ENCODE peak calls at places on chromosomes 6 and 20, in nine cellular contexts. One of them, this sample, is unnamed.

GRCh38 chr6:169174516-169175359 is 78.9 kb downstream of the THBS2 start:
- DNase-seq in aorta: no peak
- DNase-seq in lower lobe of right lung: no peak
- DNase-seq in heart left ventricle: no peak
- DNase-seq in CD8-positive, alpha-beta T cell: no peak
- DNase-seq in HCT116: no peak
- DNase-seq in stomach: no peak
- DNase-seq in heart right ventricle: no peak
- DNase-seq in BJ: no peak
- DNase-seq in this sample: no peak

GRCh38 chr6:14729186-14729871 is 516.5 kb upstream of the JARID2 start:
- DNase-seq in aorta: no peak
- DNase-seq in lower lobe of right lung: no peak
- DNase-seq in heart left ventricle: no peak
- DNase-seq in CD8-positive, alpha-beta T cell: no peak
- DNase-seq in HCT116: no peak
- DNase-seq in stomach: no peak
- DNase-seq in heart right ventricle: no peak
- DNase-seq in BJ: no peak
- DNase-seq in this sample: no peak

GRCh38 chr20:50513169-50514034 is 3.2 kb downstream of the PTPN1 start:
- DNase-seq in aorta: no peak
- DNase-seq in lower lobe of right lung: no peak
- DNase-seq in heart left ventricle: no peak
- DNase-seq in CD8-positive, alpha-beta T cell: no peak
- DNase-seq in HCT116: no peak
- DNase-seq in stomach: no peak
- DNase-seq in heart right ventricle: no peak
- DNase-seq in BJ: no peak
- DNase-seq in this sample: no peak

GRCh38 chr6:134574491-134574890 is 256.6 kb upstream of the SGK1 start:
- DNase-seq in aorta: no peak
- DNase-seq in lower lobe of right lung: no peak
- DNase-seq in heart left ventricle: no peak
- DNase-seq in CD8-positive, alpha-beta T cell: no peak
- DNase-seq in HCT116: no peak
- DNase-seq in stomach: no peak
- DNase-seq in heart right ventricle: no peak
- DNase-seq in BJ: no peak
- DNase-seq in this sample: no peak

GRCh38 chr6:7145269-7146078 is 37.7 kb downstream of the RREB1 start:
- DNase-seq in aorta: no peak
- DNase-seq in lower lobe of right lung: no peak
- DNase-seq in heart left ventricle: no peak
- DNase-seq in CD8-positive, alpha-beta T cell: no peak
- DNase-seq in HCT116: no peak
- DNase-seq in stomach: peak; percentile 56
- DNase-seq in heart right ventricle: no peak
- DNase-seq in BJ: no peak
- DNase-seq in this sample: no peak

GRCh38 chr6:110414669-110415296 is 592 bp downstream of the DDO start:
- DNase-seq in aorta: no peak
- DNase-seq in lower lobe of right lung: peak; percentile 66
- DNase-seq in heart left ventricle: no peak
- DNase-seq in CD8-positive, alpha-beta T cell: no peak
- DNase-seq in HCT116: no peak
- DNase-seq in stomach: no peak
- DNase-seq in heart right ventricle: peak; percentile 29
- DNase-seq in BJ: no peak
- DNase-seq in this sample: no peak

GRCh38 chr6:73792738-73793137 is 96.7 kb downstream of the CD109 start:
- DNase-seq in aorta: no peak
- DNase-seq in lower lobe of right lung: no peak
- DNase-seq in heart left ventricle: no peak
- DNase-seq in CD8-positive, alpha-beta T cell: no peak
- DNase-seq in HCT116: no peak
- DNase-seq in stomach: no peak
- DNase-seq in heart right ventricle: no peak
- DNase-seq in BJ: no peak
- DNase-seq in this sample: no peak

GRCh38 chr6:146315321-146316254 is 228.0 kb upstream of the RAB32 start:
- DNase-seq in aorta: no peak
- DNase-seq in lower lobe of right lung: no peak
- DNase-seq in heart left ventricle: no peak
- DNase-seq in CD8-positive, alpha-beta T cell: no peak
- DNase-seq in HCT116: no peak
- DNase-seq in stomach: no peak
- DNase-seq in heart right ventricle: no peak
- DNase-seq in BJ: no peak
- DNase-seq in this sample: no peak

GRCh38 chr6:169789944-169790927 is 38.8 kb downstream of the ERMARD start:
- DNase-seq in aorta: peak; percentile 92
- DNase-seq in lower lobe of right lung: peak; percentile 80
- DNase-seq in heart left ventricle: peak; percentile 71
- DNase-seq in CD8-positive, alpha-beta T cell: peak; percentile 57
- DNase-seq in HCT116: peak; percentile 35
- DNase-seq in stomach: peak; percentile 75
- DNase-seq in heart right ventricle: peak; percentile 55
- DNase-seq in BJ: peak; percentile 21
- DNase-seq in this sample: no peak

GRCh38 chr6:159203304-159204005 is 34.3 kb downstream of the FNDC1 start:
- DNase-seq in aorta: no peak
- DNase-seq in lower lobe of right lung: no peak
- DNase-seq in heart left ventricle: no peak
- DNase-seq in CD8-positive, alpha-beta T cell: no peak
- DNase-seq in HCT116: no peak
- DNase-seq in stomach: no peak
- DNase-seq in heart right ventricle: no peak
- DNase-seq in BJ: peak; percentile 72
- DNase-seq in this sample: no peak

GRCh38 chr6:157978021-157978783 is 3.5 kb upstream of the SYNJ2 start:
- DNase-seq in aorta: no peak
- DNase-seq in lower lobe of right lung: no peak
- DNase-seq in heart left ventricle: no peak
- DNase-seq in CD8-positive, alpha-beta T cell: no peak
- DNase-seq in HCT116: no peak
- DNase-seq in stomach: no peak
- DNase-seq in heart right ventricle: no peak
- DNase-seq in BJ: no peak
- DNase-seq in this sample: no peak

GRCh38 chr6:38730136-38730862 is 15.2 kb downstream of the DNAH8 start:
- DNase-seq in aorta: no peak
- DNase-seq in lower lobe of right lung: no peak
- DNase-seq in heart left ventricle: no peak
- DNase-seq in CD8-positive, alpha-beta T cell: no peak
- DNase-seq in HCT116: no peak
- DNase-seq in stomach: no peak
- DNase-seq in heart right ventricle: no peak
- DNase-seq in BJ: no peak
- DNase-seq in this sample: no peak

GRCh38 chr6:101392561-101393230 is 812 bp upstream of the GRIK2 start:
- DNase-seq in aorta: no peak
- DNase-seq in lower lobe of right lung: no peak
- DNase-seq in heart left ventricle: no peak
- DNase-seq in CD8-positive, alpha-beta T cell: no peak
- DNase-seq in HCT116: no peak
- DNase-seq in stomach: no peak
- DNase-seq in heart right ventricle: no peak
- DNase-seq in BJ: no peak
- DNase-seq in this sample: no peak

GRCh38 chr6:101396552-101397173 is 3.2 kb downstream of the GRIK2 start:
- DNase-seq in aorta: peak; percentile 83
- DNase-seq in lower lobe of right lung: no peak
- DNase-seq in heart left ventricle: peak; percentile 54
- DNase-seq in CD8-positive, alpha-beta T cell: no peak
- DNase-seq in HCT116: no peak
- DNase-seq in stomach: peak; percentile 59
- DNase-seq in heart right ventricle: peak; percentile 52
- DNase-seq in BJ: no peak
- DNase-seq in this sample: no peak

GRCh38 chr6:101397199-101397598 is 3.7 kb downstream of the GRIK2 start:
- DNase-seq in aorta: no peak
- DNase-seq in lower lobe of right lung: no peak
- DNase-seq in heart left ventricle: no peak
- DNase-seq in CD8-positive, alpha-beta T cell: no peak
- DNase-seq in HCT116: no peak
- DNase-seq in stomach: no peak
- DNase-seq in heart right ventricle: no peak
- DNase-seq in BJ: no peak
- DNase-seq in this sample: no peak

GRCh38 chr6:101393291-101394251 is at the start of gene GRIK2:
- DNase-seq in aorta: peak; percentile 75
- DNase-seq in lower lobe of right lung: no peak
- DNase-seq in heart left ventricle: no peak
- DNase-seq in CD8-positive, alpha-beta T cell: no peak
- DNase-seq in HCT116: no peak
- DNase-seq in stomach: no peak
- DNase-seq in heart right ventricle: no peak
- DNase-seq in BJ: no peak
- DNase-seq in this sample: peak; percentile 47

GRCh38 chr6:101395345-101395744 is 1.8 kb downstream of the GRIK2 start:
- DNase-seq in aorta: no peak
- DNase-seq in lower lobe of right lung: no peak
- DNase-seq in heart left ventricle: no peak
- DNase-seq in CD8-positive, alpha-beta T cell: no peak
- DNase-seq in HCT116: no peak
- DNase-seq in stomach: no peak
- DNase-seq in heart right ventricle: no peak
- DNase-seq in BJ: no peak
- DNase-seq in this sample: no peak
- H3K27me3 ChIP-seq in aorta: peaks cover 3% of the 10 kb centered on the region
- H3K27me3 ChIP-seq in lower lobe of right lung: peaks cover 72% of the 10 kb centered on the region
- H3K27me3 ChIP-seq in heart left ventricle: peaks cover 76% of the 10 kb centered on the region
- H3K27me3 ChIP-seq in CD8-positive, alpha-beta T cell: no peaks in the 10 kb centered on the region
- H3K27me3 ChIP-seq in HCT116: peaks cover 6% of the 10 kb centered on the region
- H3K27me3 ChIP-seq in stomach: peaks cover 85% of the 10 kb centered on the region
- H3K27me3 ChIP-seq in heart right ventricle: peaks cover 68% of the 10 kb centered on the region
- H3K27me3 ChIP-seq in BJ: no peaks in the 10 kb centered on the region
- H3K27me3 ChIP-seq in this sample: peaks cover 35% of the 10 kb centered on the region

DNA sequence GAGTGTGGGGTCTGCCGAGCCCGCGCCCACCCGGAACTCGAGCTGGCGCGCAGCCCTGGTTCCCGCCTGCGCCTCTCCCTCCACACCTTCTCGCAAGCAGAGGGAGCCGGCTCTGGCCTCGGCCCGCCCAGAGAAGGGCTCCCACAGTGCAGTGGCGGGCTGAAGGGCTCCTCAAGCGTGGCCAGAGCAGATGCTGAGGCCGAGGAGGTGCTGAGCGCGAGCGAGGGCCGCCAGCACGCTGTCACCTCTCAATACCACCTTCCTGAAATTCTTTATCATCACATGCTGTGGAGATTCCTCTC is 58.3 kb downstream of the BAK1 start:
- DNase-seq in aorta: no peak
- DNase-seq in lower lobe of right lung: no peak
- DNase-seq in heart left ventricle: no peak
- DNase-seq in CD8-positive, alpha-beta T cell: no peak
- DNase-seq in HCT116: no peak
- DNase-seq in stomach: no peak
- DNase-seq in heart right ventricle: no peak
- DNase-seq in BJ: no peak
- DNase-seq in this sample: no peak
- H3K27me3 ChIP-seq in aorta: no peaks in the 10 kb centered on the region
- H3K27me3 ChIP-seq in lower lobe of right lung: no peaks in the 10 kb centered on the region
- H3K27me3 ChIP-seq in heart left ventricle: no peaks in the 10 kb centered on the region
- H3K27me3 ChIP-seq in CD8-positive, alpha-beta T cell: no peaks in the 10 kb centered on the region
- H3K27me3 ChIP-seq in HCT116: no peaks in the 10 kb centered on the region
- H3K27me3 ChIP-seq in stomach: peaks cover 4% of the 10 kb centered on the region
- H3K27me3 ChIP-seq in heart right ventricle: no peaks in the 10 kb centered on the region
- H3K27me3 ChIP-seq in BJ: no peaks in the 10 kb centered on the region
- H3K27me3 ChIP-seq in this sample: no peaks in the 10 kb centered on the region

GRCh38 chr20:6814945-6815344 is 47.5 kb downstream of the BMP2 start:
- DNase-seq in aorta: no peak
- DNase-seq in lower lobe of right lung: no peak
- DNase-seq in heart left ventricle: no peak
- DNase-seq in CD8-positive, alpha-beta T cell: no peak
- DNase-seq in HCT116: no peak
- DNase-seq in stomach: no peak
- DNase-seq in heart right ventricle: no peak
- DNase-seq in BJ: no peak
- DNase-seq in this sample: no peak

GRCh38 chr20:6819599-6819998 is 52.1 kb downstream of the BMP2 start:
- DNase-seq in aorta: no peak
- DNase-seq in lower lobe of right lung: no peak
- DNase-seq in heart left ventricle: no peak
- DNase-seq in CD8-positive, alpha-beta T cell: no peak
- DNase-seq in HCT116: no peak
- DNase-seq in stomach: no peak
- DNase-seq in heart right ventricle: no peak
- DNase-seq in BJ: no peak
- DNase-seq in this sample: no peak

GRCh38 chr20:6812530-6812929 is 45.0 kb downstream of the BMP2 start:
- DNase-seq in aorta: no peak
- DNase-seq in lower lobe of right lung: no peak
- DNase-seq in heart left ventricle: no peak
- DNase-seq in CD8-positive, alpha-beta T cell: no peak
- DNase-seq in HCT116: no peak
- DNase-seq in stomach: no peak
- DNase-seq in heart right ventricle: no peak
- DNase-seq in BJ: no peak
- DNase-seq in this sample: no peak

DNA sequence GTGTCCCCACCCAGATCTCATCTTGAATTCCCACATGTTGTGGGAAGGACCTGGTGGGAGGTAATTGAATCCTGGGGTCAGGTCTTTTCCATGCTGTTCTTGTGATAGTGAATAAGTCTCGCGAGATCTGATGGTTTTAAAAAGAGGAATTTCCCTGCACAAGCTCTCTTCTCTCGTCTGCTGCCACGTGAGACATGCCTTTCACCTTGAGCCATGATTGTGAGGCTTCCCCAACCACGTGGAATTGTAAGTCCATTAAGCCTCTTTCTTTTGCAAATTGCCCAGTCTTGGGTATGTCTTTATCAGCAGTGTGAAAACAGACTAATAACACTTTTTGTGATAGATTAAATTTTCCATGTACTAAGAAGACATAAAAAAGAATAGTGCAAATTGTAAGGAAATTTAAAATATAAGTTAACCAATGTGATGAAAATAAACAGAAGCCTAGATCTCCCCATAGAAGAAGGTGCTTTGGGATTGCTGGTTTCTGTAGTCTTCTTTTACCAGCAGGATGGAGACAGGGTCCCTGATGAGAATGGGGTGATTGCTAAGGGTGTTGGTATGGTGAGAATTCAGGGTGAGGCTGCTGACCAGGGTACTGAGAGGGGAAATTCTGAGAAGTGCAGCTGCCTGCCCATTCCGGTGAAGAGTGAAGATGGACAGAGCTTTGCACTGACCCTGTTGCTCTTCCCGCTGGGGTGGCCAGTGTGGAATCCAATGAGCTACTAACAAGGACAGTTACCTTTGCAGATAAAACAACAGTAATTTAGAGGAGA is 50.7 kb downstream of the BMP2 start:
- DNase-seq in aorta: no peak
- DNase-seq in lower lobe of right lung: no peak
- DNase-seq in heart left ventricle: no peak
- DNase-seq in CD8-positive, alpha-beta T cell: no peak
- DNase-seq in HCT116: no peak
- DNase-seq in stomach: no peak
- DNase-seq in heart right ventricle: no peak
- DNase-seq in BJ: no peak
- DNase-seq in this sample: no peak
- H3K27me3 ChIP-seq in aorta: no peaks in the 10 kb centered on the region
- H3K27me3 ChIP-seq in lower lobe of right lung: no peaks in the 10 kb centered on the region
- H3K27me3 ChIP-seq in heart left ventricle: peaks cover 12% of the 10 kb centered on the region
- H3K27me3 ChIP-seq in CD8-positive, alpha-beta T cell: no peaks in the 10 kb centered on the region
- H3K27me3 ChIP-seq in HCT116: no peaks in the 10 kb centered on the region
- H3K27me3 ChIP-seq in stomach: no peaks in the 10 kb centered on the region
- H3K27me3 ChIP-seq in heart right ventricle: peaks cover 7% of the 10 kb centered on the region
- H3K27me3 ChIP-seq in BJ: no peaks in the 10 kb centered on the region
- H3K27me3 ChIP-seq in this sample: no peaks in the 10 kb centered on the region

GRCh38 chr20:57568088-57568896 is 7.4 kb downstream of the PCK1 start:
- DNase-seq in aorta: peak; percentile 57
- DNase-seq in lower lobe of right lung: no peak
- DNase-seq in heart left ventricle: no peak
- DNase-seq in CD8-positive, alpha-beta T cell: no peak
- DNase-seq in HCT116: no peak
- DNase-seq in stomach: no peak
- DNase-seq in heart right ventricle: no peak
- DNase-seq in BJ: no peak
- DNase-seq in this sample: peak; percentile 78
- H3K27me3 ChIP-seq in aorta: no peaks in the 10 kb centered on the region
- H3K27me3 ChIP-seq in lower lobe of right lung: no peaks in the 10 kb centered on the region
- H3K27me3 ChIP-seq in heart left ventricle: peaks cover 39% of the 10 kb centered on the region
- H3K27me3 ChIP-seq in CD8-positive, alpha-beta T cell: peaks cover 4% of the 10 kb centered on the region
- H3K27me3 ChIP-seq in HCT116: peaks cover 30% of the 10 kb centered on the region
- H3K27me3 ChIP-seq in stomach: peaks cover 30% of the 10 kb centered on the region
- H3K27me3 ChIP-seq in heart right ventricle: peaks cover 23% of the 10 kb centered on the region
- H3K27me3 ChIP-seq in BJ: peaks cover 3% of the 10 kb centered on the region
- H3K27me3 ChIP-seq in this sample: peaks cover 87% of the 10 kb centered on the region

This sample was measured in RWPE2.